ENCODE peak calls at places on chromosomes 5 and 9, in five cellular contexts. O, D, K, P and V are unnamed samples.

GRCh38 chr9:87310827-87311564 is 186.7 kb upstream of the DAPK1 start:
- DNase-seq in P (no peak), O (no peak), D (no peak), K (peak), V (peak)

GRCh38 chr5:62260510-62260909 is 45.5 kb upstream of the KIF2A start:
- DNase-seq in K (no peak), O (no peak), D (no peak), P (no peak), V (peak)

GRCh38 chr5:2902742-2903297 is 151.3 kb upstream of the IRX2 start:
- DNase-seq in O (no peak), D (no peak), P (no peak), K (no peak), V (no peak)

GRCh38 chr9:99259231-99259918 is 37.3 kb downstream of the SEC61B start:
- DNase-seq in D (no peak), O (peak), K (no peak), P (peak), V (no peak)

GRCh38 chr9:127742435-127743088 is 7.5 kb upstream of the TOR2A start:
- DNase-seq in P (peak), D (peak), K (peak), O (peak), V (peak)

GRCh38 chr5:100840364-100840763 is 62.7 kb downstream of the ST8SIA4 start:
- DNase-seq in D (peak), K (peak), O (no peak), P (peak), V (no peak)

GRCh38 chr5:113614191-113614590 is 100.7 kb downstream of the YTHDC2 start:
- DNase-seq in K (peak), P (no peak), D (peak), O (no peak), V (peak)

GRCh38 chr9:98909935-98910334 is 33.8 kb upstream of the COL15A1 start:
- DNase-seq in O (no peak), D (no peak), P (no peak), K (no peak), V (no peak)

GRCh38 chr5:61768692-61769281 is 436.7 kb downstream of the ZSWIM6 start:
- DNase-seq in D (peak), O (peak), K (peak), P (peak), V (no peak)

GRCh38 chr9:14086495-14086894 is 227.4 kb downstream of the NFIB start:
- DNase-seq in K (no peak), O (no peak), P (no peak), D (no peak), V (no peak)

GRCh38 chr5:136182618-136183017 is 10.3 kb downstream of the SMIM32 start:
- DNase-seq in K (no peak), O (no peak), P (peak), D (peak), V (no peak)

GRCh38 chr5:122586351-122586750 is 188.5 kb upstream of the SNX2 start:
- DNase-seq in K (no peak), P (peak), D (peak), O (no peak), V (peak)

GRCh38 chr5:139377226-139377625 is 5.9 kb downstream of the SLC23A1 start:
- DNase-seq in K (no peak), P (no peak), D (no peak), O (no peak), V (peak)

GRCh38 chr9:126947529-126947928 is 32.9 kb downstream of the RALGPS1 start:
- DNase-seq in D (no peak), P (no peak), K (no peak), O (peak), V (no peak)

GRCh38 chr9:78994476-78994875 is 577.3 kb upstream of the TLE4 start:
- DNase-seq in K (no peak), O (no peak), D (no peak), P (no peak), V (no peak)

GRCh38 chr9:98707158-98708102 is 1.3 kb downstream of the GABBR2 start:
- DNase-seq in K (peak), P (peak), O (peak), D (peak), V (peak)

GRCh38 chr5:136453199-136453598 is 87.9 kb upstream of the TRPC7 start:
- DNase-seq in K (no peak), O (no peak), D (no peak), P (no peak), V (no peak)

GRCh38 chr5:52789867-52790266 is 2.2 kb downstream of the ITGA1 start:
- DNase-seq in O (no peak), P (no peak), K (no peak), D (no peak), V (no peak)

GRCh38 chr5:52786937-52787599 is 648 bp upstream of the ITGA1 start:
- DNase-seq in O (peak), P (no peak), K (peak), D (peak), V (peak)

GRCh38 chr5:52787600-52788504 is at the start of the genes ITGA1 and PELO:
- DNase-seq in K (peak), D (peak), P (peak), O (peak), V (peak)

GRCh38 chr5:52789378-52789777 is 1.7 kb downstream of the ITGA1 start:
- DNase-seq in P (no peak), K (no peak), D (no peak), O (no peak), V (no peak)

GRCh38 chr5:52788505-52788821 is 747 bp downstream of the ITGA1 start:
- DNase-seq in K (no peak), D (no peak), O (no peak), P (no peak), V (peak)
- H2AFZ ChIP-seq in K (peak), D (peak), O (peak), P (peak), V (peak)

GRCh38 chr5:145588113-145588512 is 247.0 kb downstream of the PRELID2 start:
- DNase-seq in O (no peak), K (no peak), P (no peak), D (peak), V (peak)
- H2AFZ ChIP-seq in O (no peak), K (no peak), P (no peak), D (no peak), V (peak)

GRCh38 chr5:50441479-50441815 is 359 bp upstream of the EMB start:
- DNase-seq in O (no peak), P (no peak), K (no peak), D (no peak), V (peak)

GRCh38 chr5:50435131-50435530 is 6.0 kb downstream of the EMB start:
- DNase-seq in D (no peak), K (no peak), O (no peak), P (no peak), V (no peak)

GRCh38 chr5:50439221-50439620 is 1.9 kb downstream of the EMB start:
- DNase-seq in P (no peak), O (no peak), D (no peak), K (no peak), V (no peak)

GRCh38 chr5:50445281-50445949 is 4.3 kb upstream of the EMB start:
- DNase-seq in D (no peak), O (no peak), K (no peak), P (no peak), V (no peak)

DNA sequence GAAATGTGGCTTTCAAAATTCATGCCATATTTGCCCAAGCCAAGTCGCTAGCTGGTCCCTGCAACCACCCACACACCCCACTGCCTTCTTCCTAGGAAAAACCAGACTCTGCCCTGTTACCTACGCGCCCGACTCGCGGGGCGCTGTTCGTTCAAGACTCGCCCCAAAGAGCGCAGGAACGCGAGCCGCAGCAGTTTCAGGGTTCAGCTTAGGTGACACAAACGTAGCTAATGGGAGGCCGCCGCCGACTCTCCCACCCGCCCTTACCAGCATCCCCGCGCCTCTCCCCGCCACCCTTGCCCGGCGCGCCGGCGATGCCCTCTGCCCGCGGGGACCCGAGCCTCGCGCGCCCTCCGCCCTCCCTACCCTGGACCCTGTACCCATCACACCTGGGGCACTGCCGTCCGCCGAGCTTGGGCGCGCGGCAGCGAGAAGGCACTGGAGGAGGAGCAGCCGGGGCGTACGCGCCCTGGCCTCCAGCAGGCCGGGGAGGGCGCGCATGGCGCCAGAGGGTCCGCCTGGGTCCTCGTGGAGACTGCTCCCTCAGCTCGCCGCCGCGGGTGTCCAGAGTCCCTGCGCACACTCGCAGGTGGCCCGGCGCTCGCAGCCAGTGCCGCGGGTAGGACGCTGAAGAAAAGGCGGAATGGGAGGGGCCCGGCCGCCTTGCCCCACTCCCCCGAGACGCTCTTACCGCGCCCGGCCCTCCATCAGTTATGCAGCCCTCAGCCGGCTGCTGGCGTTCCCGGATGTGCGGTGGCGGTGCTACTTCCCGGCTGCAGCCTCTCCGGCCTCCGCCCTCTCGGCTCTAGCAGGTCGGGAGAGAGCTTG is at the start of gene EMB:
- DNase-seq in P (peak), D (no peak), K (peak), O (peak), V (peak)
- H2AFZ ChIP-seq in P (peak), D (peak), K (peak), O (peak), V (peak)

GRCh38 chr5:149470942-149471341 is 80.3 kb downstream of the CSNK1A1 start:
- DNase-seq in O (no peak), K (no peak), P (no peak), D (no peak), V (peak)

GRCh38 chr5:149473441-149473840 is 77.8 kb downstream of the CSNK1A1 start:
- DNase-seq in O (no peak), P (no peak), D (no peak), K (no peak), V (no peak)

GRCh38 chr5:149472399-149472798 is 78.8 kb downstream of the CSNK1A1 start:
- DNase-seq in O (no peak), D (no peak), P (no peak), K (no peak), V (no peak)

GRCh38 chr5:149474198-149474597 is 77.0 kb downstream of the CSNK1A1 start:
- DNase-seq in P (no peak), O (peak), D (no peak), K (peak), V (peak)

DNA sequence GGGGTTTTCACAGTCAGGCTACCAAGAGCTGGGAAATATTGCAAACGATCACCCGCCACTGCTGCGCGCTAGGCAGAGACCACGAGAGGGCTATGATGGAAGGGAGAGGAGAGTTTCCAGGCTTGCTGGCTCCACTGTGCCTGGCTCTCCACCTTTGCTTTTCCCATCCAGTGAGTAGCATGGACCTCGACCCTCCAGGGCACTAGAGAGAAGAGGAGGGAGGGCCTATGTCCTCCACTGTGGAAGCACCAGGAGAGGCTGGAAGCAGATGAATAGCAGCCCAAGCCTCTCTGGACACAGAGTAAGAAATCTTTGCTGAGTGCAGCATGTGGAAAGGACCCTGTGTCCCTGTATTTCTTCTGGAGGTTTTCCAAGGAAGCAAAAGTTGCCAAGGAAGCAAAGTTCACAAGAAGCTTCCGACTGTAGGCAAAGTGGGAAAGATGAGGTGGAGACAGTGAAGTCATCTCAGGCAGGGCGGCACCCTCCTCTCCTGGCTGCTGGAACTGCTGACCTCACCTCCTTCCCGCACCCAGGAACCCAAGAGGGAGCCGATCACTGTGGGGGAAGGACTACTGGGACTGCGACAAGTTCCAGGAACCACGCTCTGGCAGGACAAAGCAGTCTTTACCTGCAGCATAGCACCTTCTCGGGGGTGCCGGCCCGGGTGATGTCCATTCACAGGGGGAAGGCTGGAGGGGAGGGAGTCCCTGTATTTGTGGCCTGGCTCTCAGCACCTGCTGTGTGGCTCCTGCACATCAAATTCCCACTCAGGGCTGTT is 79.6 kb downstream of the CSNK1A1 start:
- DNase-seq in O (peak), K (peak), D (peak), P (peak), V (peak)
- H2AFZ ChIP-seq in O (no peak), K (peak), D (peak), P (peak), V (peak)

DNA sequence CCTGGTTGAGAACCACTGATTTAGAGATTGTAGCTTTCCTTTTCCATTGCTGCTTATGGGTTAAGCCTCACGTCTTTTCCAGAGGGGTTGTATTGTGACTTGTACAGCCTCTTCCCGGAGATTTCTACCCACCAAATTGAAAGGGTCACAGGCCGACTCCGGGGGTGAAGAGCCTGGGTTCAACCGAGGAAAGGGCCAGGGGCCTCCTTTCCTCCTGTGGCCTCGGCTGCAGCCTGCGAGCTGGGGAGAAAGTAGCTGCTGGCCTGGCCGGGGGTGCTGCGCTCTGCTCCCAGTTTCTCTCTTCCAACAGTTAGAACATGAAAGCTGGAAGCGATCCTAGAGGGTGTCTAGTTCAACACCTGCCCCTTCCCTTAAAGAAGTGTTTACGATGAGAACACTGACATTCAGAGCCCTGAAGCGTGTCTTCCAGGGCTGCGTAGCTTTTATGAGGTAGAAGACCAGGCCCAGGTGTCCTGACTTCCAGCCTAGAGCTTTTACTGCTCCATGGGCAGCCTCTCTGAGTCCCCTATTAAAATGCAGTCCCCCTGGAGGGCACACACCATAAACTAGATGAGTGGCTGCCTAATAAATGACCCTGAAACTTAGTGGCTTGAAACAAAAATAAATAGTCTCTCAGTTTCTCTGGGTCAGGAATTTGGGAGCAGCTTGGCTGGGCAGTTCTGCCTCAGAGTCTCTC is 56.9 kb downstream of the ACER2 start:
- DNase-seq in O (no peak), P (no peak), D (no peak), K (no peak), V (no peak)
- H2AFZ ChIP-seq in O (no peak), P (no peak), D (no peak), K (no peak), V (no peak)

DNA sequence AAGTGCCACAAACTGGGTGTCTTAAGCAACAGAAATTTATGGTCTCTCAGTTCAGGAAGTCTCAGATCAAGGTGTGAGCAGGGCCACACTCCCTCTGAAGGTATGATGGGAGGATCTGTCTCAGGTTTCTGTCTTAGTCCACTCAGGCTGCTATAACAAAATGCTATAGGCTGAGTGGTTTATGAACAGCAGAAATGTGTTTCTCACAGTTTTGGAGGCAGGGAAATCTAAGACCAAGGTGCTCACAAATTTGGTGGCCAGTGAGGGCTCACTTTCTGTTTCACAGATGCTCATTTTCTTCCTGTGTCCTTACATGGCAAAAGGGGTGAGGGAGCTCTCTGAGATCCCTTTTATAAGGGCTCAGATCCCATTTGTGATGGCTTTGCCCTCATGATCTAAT is 281.4 kb downstream of the CWC27 start:
- DNase-seq in D (no peak), K (no peak), O (no peak), P (no peak), V (no peak)
- H2AFZ ChIP-seq in D (no peak), K (peak), O (no peak), P (no peak), V (no peak)

DNA sequence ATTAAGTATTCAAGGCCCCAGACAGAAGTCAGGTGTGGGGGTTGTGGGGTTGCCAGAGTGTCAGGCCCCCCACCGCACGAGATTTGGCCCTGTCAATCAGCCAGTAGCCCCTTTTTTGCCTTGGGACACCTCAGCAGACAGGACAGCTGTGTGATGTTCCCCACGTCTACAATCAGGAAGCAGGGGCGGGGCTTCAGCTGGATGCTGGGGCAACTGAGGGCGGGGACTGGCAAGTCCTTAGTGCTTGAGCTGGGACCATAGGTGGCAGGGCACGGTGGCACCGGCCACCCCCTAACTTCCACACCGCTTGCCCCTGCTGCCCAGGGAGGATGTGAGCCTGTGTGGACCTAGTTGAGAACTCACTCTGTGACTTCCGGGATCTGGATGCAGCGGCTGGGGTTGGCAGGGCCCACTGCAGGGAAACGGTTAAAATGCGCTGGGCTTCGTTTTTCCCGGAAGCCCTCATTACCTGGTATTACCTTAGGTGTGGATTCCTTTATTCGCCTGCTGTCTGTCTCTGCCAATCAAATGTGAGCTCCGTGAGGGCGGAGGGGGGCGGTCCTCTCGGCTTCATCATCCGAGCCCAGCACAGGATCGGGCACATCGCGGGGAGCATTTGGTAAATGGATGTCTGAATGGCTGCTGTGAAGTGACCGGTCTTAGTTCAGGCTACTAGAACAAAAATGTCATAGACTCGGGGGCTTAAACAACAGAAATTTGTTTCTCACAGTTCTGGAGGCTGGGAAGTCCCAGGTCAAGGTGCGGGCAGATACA is 7.5 kb upstream of the GTF3C5 start:
- DNase-seq in O (peak), P (no peak), K (no peak), D (no peak), V (peak)
- H2AFZ ChIP-seq in O (no peak), P (no peak), K (peak), D (peak), V (no peak)

DNA sequence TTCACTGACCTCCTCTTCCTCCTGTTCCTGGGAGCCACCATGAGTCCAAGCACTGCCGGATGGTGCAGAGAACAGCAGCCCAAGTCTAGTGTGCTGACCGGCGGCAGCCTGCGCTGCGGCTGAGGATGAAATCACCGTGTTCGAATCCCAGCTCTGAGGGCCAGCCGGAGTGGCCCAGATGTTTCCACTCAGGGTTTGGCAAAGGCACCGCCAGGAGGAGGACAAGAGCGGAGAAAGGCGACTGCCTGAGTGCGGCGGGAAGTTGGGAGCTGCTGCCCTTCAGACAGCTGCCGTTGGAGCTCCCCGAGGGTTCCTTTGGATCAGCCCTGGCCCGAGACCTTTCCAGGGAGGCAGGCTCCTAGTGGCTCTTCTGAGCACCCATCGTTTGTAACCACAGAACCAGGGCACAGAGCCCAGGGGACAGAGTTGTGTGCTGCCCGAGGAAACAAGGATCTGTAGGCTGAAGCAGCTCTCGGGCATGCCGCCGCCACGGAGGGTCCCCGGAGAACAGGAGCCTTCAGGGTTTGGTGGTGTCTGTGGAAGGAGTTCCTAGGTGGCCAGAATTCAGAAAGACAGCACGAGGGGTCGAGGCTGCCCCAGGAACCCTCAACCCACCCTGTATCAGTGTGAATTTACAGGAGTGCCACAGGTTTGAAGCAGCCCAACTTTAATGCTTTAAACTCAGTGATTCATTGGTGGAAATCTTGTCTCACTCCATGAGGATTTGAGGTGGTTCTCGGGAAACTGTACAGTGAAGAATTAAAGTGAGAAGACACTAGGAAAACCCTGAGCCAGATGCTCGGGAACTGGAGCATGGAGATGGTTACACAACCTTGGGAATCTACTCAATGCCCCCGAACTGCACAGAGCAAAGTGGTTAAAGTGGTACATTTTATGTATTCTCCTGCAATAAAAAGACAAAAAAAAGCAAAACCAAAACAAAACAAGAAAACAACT is 115.5 kb upstream of the COL5A1 start:
- DNase-seq in D (no peak), O (no peak), P (no peak), K (no peak), V (peak)
- H2AFZ ChIP-seq in D (peak), O (no peak), P (no peak), K (no peak), V (peak)